ENCODE peak calls at places on chromosomes 6 and 20, in seven cellular contexts. J is SK-N-SH, F is cardiac muscle cell, A is thoracic aorta, Q is left lung, V is PC-9, H is esophagus squamous epithelium. M is an unnamed sample.

GRCh38 chr20:19692685-19693119 is 65.4 kb upstream of the RIN2 start:
- DNase-seq in H (no peak), F (peak), J (peak), Q (peak), V (peak), A (no peak), M (peak)

GRCh38 chr6:18997375-18997826 is 610.3 kb downstream of the RNF144B start:
- DNase-seq in F (peak), A (no peak), H (no peak), V (peak), Q (no peak), J (peak), M (peak)

GRCh38 chr6:90484903-90485302 is 102.0 kb downstream of the MAP3K7 start:
- DNase-seq in V (no peak), A (no peak), F (no peak), J (no peak), Q (no peak), H (no peak), M (no peak)

GRCh38 chr6:72649032-72649984 is 27.4 kb downstream of the KCNQ5 start:
- DNase-seq in V (peak), F (peak), Q (no peak), H (no peak), A (peak), J (no peak), M (no peak)

GRCh38 chr6:55636406-55637102 is 57.6 kb upstream of the HMGCLL1 start:
- DNase-seq in A (no peak), V (peak), Q (no peak), F (peak), H (no peak), J (no peak), M (no peak)

GRCh38 chr6:73612611-73613010 is 41.2 kb downstream of the SLC17A5 start:
- DNase-seq in Q (no peak), H (no peak), J (no peak), V (no peak), A (no peak), F (no peak), M (no peak)

GRCh38 chr20:52379723-52380336 is 188.3 kb upstream of the ZFP64 start:
- DNase-seq in J (peak), H (no peak), A (no peak), V (peak), Q (peak), F (peak), M (peak)

GRCh38 chr6:95093154-95093553 is 484.2 kb upstream of the MANEA start:
- DNase-seq in J (no peak), V (no peak), F (no peak), Q (no peak), A (no peak), H (no peak), M (no peak)

GRCh38 chr6:135938588-135939215 is 87.2 kb downstream of the PDE7B start:
- DNase-seq in A (no peak), J (peak), F (peak), V (no peak), H (no peak), Q (no peak), M (no peak)

GRCh38 chr20:2358006-2358405 is 22.7 kb upstream of the TGM6 start:
- DNase-seq in J (no peak), F (no peak), V (no peak), Q (no peak), H (no peak), A (no peak), M (no peak)

GRCh38 chr20:50237349-50237748 is 46.7 kb downstream of the CEBPB start:
- DNase-seq in H (no peak), V (peak), Q (no peak), A (no peak), J (no peak), F (no peak), M (no peak)

GRCh38 chr6:139600919-139601470 is 226.5 kb upstream of the CITED2 start:
- DNase-seq in H (no peak), V (no peak), Q (no peak), F (no peak), J (no peak), A (no peak), M (no peak)

GRCh38 chr6:29679962-29680361 is 990 bp downstream of the ZFP57 start:
- DNase-seq in Q (no peak), F (no peak), J (no peak), H (no peak), V (no peak), A (no peak), M (no peak)

GRCh38 chr20:63860325-63861051 is 810 bp upstream of the ABHD16B start:
- DNase-seq in F (no peak), H (no peak), A (no peak), Q (peak), V (no peak), J (no peak), M (peak)

GRCh38 chr6:23420659-23421350 is 705.2 kb upstream of the NRSN1 start:
- DNase-seq in F (no peak), H (no peak), J (no peak), V (no peak), A (no peak), Q (no peak), M (no peak)

GRCh38 chr6:82118150-82118562 is 129.4 kb downstream of the IBTK start:
- DNase-seq in H (no peak), V (no peak), A (no peak), Q (no peak), J (no peak), F (peak), M (no peak)

GRCh38 chr6:86380571-86381125 is 556.7 kb upstream of the HTR1E start:
- DNase-seq in H (no peak), J (no peak), F (no peak), A (no peak), V (no peak), Q (no peak), M (no peak)

GRCh38 chr6:108350528-108350927 is 55.7 kb downstream of the AFG1L start:
- DNase-seq in V (no peak), H (no peak), F (no peak), J (no peak), A (no peak), Q (no peak), M (no peak)

GRCh38 chr20:56625837-56626236 is 3.3 kb upstream of the TFAP2C start:
- DNase-seq in Q (no peak), F (no peak), J (no peak), A (no peak), H (no peak), V (no peak), M (peak)

DNA sequence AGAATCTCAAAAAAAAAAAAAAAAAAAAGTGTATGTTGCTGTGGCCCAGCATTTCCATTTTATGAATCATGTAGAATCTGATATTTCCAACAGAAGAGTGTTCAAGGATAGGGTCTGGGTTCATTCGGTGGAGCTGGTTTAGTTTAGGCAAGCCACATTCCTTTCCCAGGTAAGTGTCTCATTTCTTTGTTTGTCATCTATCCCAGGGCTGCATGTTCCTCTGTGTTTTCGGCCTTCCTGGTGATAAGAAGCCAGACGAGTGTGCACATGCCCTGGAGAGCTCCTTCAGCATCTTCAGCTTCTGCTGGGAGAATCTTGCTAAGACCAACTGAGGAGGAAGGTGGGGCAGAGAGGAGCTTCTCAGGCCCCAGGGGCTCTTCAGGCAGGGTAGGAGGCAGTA is 38.2 kb downstream of the NFYA start:
- DNase-seq in A (no peak), V (no peak), F (no peak), J (no peak), H (no peak), Q (no peak), M (no peak)
- H3K4me3 ChIP-seq in A (no peak), V (no peak), F (no peak), J (no peak), H (no peak), Q (no peak), M (no peak)

GRCh38 chr6:34031567-34032383 is 114.1 kb downstream of the GRM4 start:
- DNase-seq in Q (no peak), A (no peak), V (no peak), H (no peak), J (no peak), F (no peak), M (no peak)

GRCh38 chr6:34028691-34029360 is 117.1 kb downstream of the GRM4 start:
- DNase-seq in F (no peak), Q (no peak), V (no peak), H (no peak), A (no peak), J (no peak), M (no peak)

GRCh38 chr6:34029489-34030280 is 116.2 kb downstream of the GRM4 start:
- DNase-seq in J (no peak), Q (no peak), H (no peak), F (no peak), V (no peak), A (no peak), M (no peak)

GRCh38 chr6:34032856-34033255 is 113.0 kb downstream of the GRM4 start:
- DNase-seq in A (no peak), V (no peak), F (no peak), H (no peak), J (no peak), Q (no peak), M (no peak)

GRCh38 chr6:34030831-34031566 is 114.9 kb downstream of the GRM4 start:
- DNase-seq in A (no peak), J (no peak), V (no peak), H (no peak), F (no peak), Q (no peak), M (no peak)
- H3K4me3 ChIP-seq in A (no peak), J (no peak), V (no peak), H (no peak), F (no peak), Q (no peak), M (no peak)

GRCh38 chr20:21499641-21500040 is 14.2 kb downstream of the NKX2-2 start:
- DNase-seq in A (no peak), V (no peak), F (no peak), J (no peak), Q (no peak), H (no peak), M (peak)

GRCh38 chr20:21498646-21499045 is 15.2 kb downstream of the NKX2-2 start:
- DNase-seq in J (no peak), A (no peak), V (no peak), Q (peak), H (no peak), F (no peak), M (peak)

GRCh38 chr20:21501184-21501583 is 12.7 kb downstream of the NKX2-2 start:
- DNase-seq in F (no peak), A (no peak), Q (peak), H (no peak), V (no peak), J (no peak), M (no peak)

GRCh38 chr20:21503345-21503744 is 10.5 kb downstream of the NKX2-2 start:
- DNase-seq in V (no peak), A (no peak), F (peak), H (no peak), J (no peak), Q (peak), M (no peak)

GRCh38 chr20:21500599-21500998 is 13.3 kb downstream of the NKX2-2 start:
- DNase-seq in F (no peak), V (no peak), J (no peak), Q (no peak), H (no peak), A (no peak), M (no peak)
- H3K4me3 ChIP-seq in F (no peak), V (no peak), J (no peak), Q (no peak), H (no peak), A (no peak), M (no peak)

DNA sequence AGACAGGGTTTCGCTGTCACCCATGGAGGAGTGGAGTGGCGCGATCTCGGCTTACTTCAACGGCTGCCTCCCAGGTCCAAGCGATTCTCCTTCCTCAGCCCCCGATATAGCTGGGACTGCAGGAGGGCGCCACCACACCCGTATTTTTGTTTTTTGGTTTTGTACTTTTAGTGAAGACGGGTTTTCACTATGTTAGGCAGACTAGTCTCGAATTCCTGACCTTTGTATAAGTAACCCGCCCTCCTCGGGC is 115.4 kb upstream of the BTN3A2 start:
- DNase-seq in J (no peak), A (no peak), V (no peak), F (no peak), Q (no peak), H (no peak), M (no peak)
- H3K4me3 ChIP-seq in J (peak), A (peak), V (no peak), F (peak), Q (peak), H (peak), M (peak)

GRCh38 chr20:44495257-44495656 is 19.6 kb downstream of the TTPAL start:
- DNase-seq in A (no peak), V (no peak), Q (no peak), H (no peak), J (no peak), F (peak), M (no peak)

GRCh38 chr20:44494266-44494665 is 18.6 kb downstream of the TTPAL start:
- DNase-seq in A (no peak), J (no peak), H (no peak), V (no peak), Q (no peak), F (no peak), M (no peak)

GRCh38 chr20:44495802-44496481 is 20.3 kb downstream of the TTPAL start:
- DNase-seq in V (peak), A (no peak), J (no peak), Q (no peak), H (no peak), F (peak), M (no peak)

GRCh38 chr20:44496976-44497375 is 21.3 kb downstream of the TTPAL start:
- DNase-seq in J (no peak), F (no peak), A (no peak), V (peak), H (no peak), Q (no peak), M (no peak)

GRCh38 chr20:44494681-44495080 is 19.0 kb downstream of the TTPAL start:
- DNase-seq in H (no peak), A (no peak), V (no peak), Q (no peak), J (no peak), F (no peak), M (no peak)
- H3K4me3 ChIP-seq in H (no peak), A (no peak), V (peak), Q (no peak), J (no peak), F (no peak), M (no peak)

DNA sequence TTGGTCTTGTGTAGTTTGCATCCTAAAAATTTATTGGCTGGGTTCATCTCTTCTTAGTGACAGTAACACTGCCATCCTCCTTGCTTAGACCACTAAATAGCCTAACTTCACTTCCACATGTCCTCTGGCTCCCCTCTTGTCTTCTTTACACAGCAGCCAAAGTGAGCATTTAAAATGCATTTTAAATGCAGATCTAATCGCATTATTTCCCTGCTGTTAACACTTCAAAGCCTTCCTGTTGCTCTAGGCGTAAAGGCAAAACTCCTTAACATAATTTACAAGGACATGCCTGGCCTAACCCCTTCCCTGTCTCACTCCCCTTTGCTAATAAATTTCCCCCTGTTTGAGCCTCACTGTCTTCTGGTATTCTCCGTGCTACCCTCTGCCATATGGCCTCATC is 26.4 kb downstream of the NKAIN2 start:
- DNase-seq in Q (no peak), V (no peak), F (peak), J (no peak), H (no peak), A (no peak), M (no peak)
- H3K4me3 ChIP-seq in Q (no peak), V (no peak), F (no peak), J (no peak), H (no peak), A (no peak), M (no peak)

DNA sequence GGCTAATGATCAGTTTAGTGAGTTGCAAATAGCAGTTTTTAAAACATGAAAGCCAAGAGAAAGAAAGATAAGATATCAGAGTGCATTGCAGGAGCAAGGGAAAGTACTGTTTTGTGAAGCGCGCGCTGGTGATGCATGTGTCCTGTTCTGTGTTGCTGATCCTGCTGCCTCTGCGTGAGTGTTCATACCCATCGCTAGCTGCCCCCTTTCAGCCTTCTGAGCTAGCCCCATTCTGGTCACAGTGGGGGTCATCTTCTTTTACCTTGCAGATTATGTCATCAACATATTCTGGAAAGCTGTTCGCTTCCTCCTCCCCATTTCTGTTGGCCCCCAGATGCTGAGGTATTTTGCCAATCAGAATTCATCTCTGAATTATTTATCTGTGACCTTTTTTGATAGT is 1.9 kb downstream of the MRAP2 start:
- DNase-seq in H (no peak), V (no peak), A (no peak), J (peak), F (no peak), Q (no peak), M (peak)
- H3K4me3 ChIP-seq in H (no peak), V (no peak), A (peak), J (no peak), F (no peak), Q (no peak), M (no peak)

DNA sequence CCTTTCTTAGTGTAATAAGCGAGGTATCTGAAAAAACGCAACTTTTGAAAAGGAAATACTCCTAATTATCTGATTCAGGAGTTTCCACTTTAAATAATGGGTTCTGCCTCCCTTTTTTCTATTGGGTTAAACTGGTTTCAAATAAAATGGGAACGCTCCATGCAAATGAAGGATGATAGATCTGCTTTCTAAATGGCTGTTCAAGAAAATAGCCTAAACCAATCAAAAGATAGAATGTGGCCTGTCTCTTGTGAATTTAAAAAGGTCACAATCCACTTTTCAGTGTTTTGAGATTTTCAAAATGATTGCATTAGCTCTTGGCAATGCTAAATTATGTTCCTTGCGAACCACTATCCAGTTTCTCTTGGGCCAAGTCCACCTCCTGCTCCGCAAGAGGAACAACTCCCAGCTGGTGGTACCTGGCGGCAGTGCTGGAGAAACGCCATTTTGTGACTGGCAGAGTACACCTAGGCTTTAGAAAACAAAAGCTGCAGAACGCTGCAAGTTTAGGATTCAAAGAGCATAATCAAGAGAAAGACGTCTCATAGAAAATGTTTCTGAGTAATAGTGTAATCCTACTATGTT is 56.8 kb downstream of the TRIM38 start:
- DNase-seq in Q (no peak), A (no peak), F (peak), H (no peak), V (no peak), J (peak), M (no peak)
- H3K4me3 ChIP-seq in Q (no peak), A (peak), F (no peak), H (peak), V (peak), J (peak), M (peak)